ENCODE peak calls at places on chromosome 16, in five cellular contexts. X, H, D, C and L are unnamed samples.

GRCh38 chr16:47358816-47359215 is 102.0 kb downstream of the ITFG1 start:
- DNase-seq in X (no peak), H (no peak), D (peak), C (no peak), L (no peak)

GRCh38 chr16:81457326-81458133 is 12.9 kb downstream of the CMIP start:
- DNase-seq in X (no peak), H (peak), D (peak), C (no peak), L (no peak)

GRCh38 chr16:66523861-66524354 is 26.0 kb downstream of the TK2 start:
- DNase-seq in X (no peak), H (no peak), D (no peak), C (no peak), L (no peak)

GRCh38 chr16:27687605-27688004 is 137.7 kb downstream of the KATNIP start:
- DNase-seq in X (no peak), H (no peak), D (no peak), C (no peak), L (no peak)

GRCh38 chr16:88454315-88455057 is 1.4 kb downstream of the ZFPM1 start:
- DNase-seq in X (no peak), H (no peak), D (no peak), C (peak), L (no peak)

GRCh38 chr16:85570213-85570734 is 42.8 kb upstream of the GSE1 start:
- DNase-seq in X (no peak), H (no peak), D (peak), C (no peak), L (no peak)

GRCh38 chr16:62752837-62753236 is 716.6 kb upstream of the CDH8 start:
- DNase-seq in X (no peak), H (no peak), D (no peak), C (no peak), L (no peak)

GRCh38 chr16:24925163-24925562 is 79.4 kb downstream of the SLC5A11 start:
- DNase-seq in X (no peak), H (no peak), D (no peak), C (no peak), L (no peak)

GRCh38 chr16:88560722-88561484 is 9.3 kb upstream of the ZC3H18 start:
- DNase-seq in X (no peak), H (peak), D (no peak), C (no peak), L (no peak)

GRCh38 chr16:85089485-85089884 is 22.8 kb downstream of the CIBAR2 start:
- DNase-seq in X (no peak), H (no peak), D (no peak), C (peak), L (no peak)

GRCh38 chr16:24858219-24859041 is 12.7 kb downstream of the SLC5A11 start:
- DNase-seq in X (no peak), H (peak), D (no peak), C (no peak), L (no peak)

GRCh38 chr16:73390936-73391335 is 343.0 kb upstream of the ZFHX3 start:
- DNase-seq in X (no peak), H (no peak), D (no peak), C (no peak), L (no peak)

GRCh38 chr16:577796-578195 is 8.0 kb downstream of the PIGQ start:
- DNase-seq in X (no peak), H (no peak), D (no peak), C (no peak), L (no peak)

GRCh38 chr16:84036982-84037425 is 5.6 kb downstream of the SLC38A8 start:
- DNase-seq in X (no peak), H (no peak), D (no peak), C (no peak), L (no peak)

GRCh38 chr16:23174622-23175021 is 7.9 kb upstream of the SCNN1G start:
- DNase-seq in X (no peak), H (no peak), D (no peak), C (no peak), L (no peak)

GRCh38 chr16:4015275-4015990 is 100.8 kb downstream of the ADCY9 start:
- DNase-seq in X (no peak), H (peak), D (no peak), C (no peak), L (no peak)
- TF ChIP-seq REST in X (no peak), H (no peak), D (no peak), C (no peak), L (no peak)

DNA sequence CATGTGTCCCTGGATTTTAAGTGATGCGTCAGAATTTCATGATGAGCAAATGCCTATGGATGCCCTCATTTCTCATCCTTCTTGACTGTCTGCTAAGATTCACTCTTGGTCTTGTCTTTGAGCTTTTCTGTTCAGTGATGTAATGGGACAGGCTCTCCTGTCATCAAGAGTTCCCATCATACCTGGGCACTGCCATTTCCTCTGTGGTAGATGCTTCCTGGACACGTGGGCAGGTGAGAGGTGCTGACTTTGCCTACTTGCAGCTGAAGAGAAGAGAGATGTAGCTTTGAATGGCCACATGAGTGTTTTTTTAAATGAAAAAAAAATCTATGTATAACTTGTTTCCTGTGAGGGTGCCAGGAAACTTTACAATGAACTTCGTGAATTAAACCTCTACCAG is 557.7 kb downstream of the MAF start:
- DNase-seq in X (no peak), H (no peak), D (no peak), C (no peak), L (no peak)
- TF ChIP-seq SIN3A in X (no peak), H (no peak), D (no peak), C (no peak), L (no peak)

GRCh38 chr16:30947533-30948086 is 1.3 kb upstream of the ORAI3 start:
- DNase-seq in X (no peak), H (no peak), D (no peak), C (no peak), L (no peak)

GRCh38 chr16:30948087-30948955 is 547 bp upstream of the ORAI3 start:
- DNase-seq in X (no peak), H (peak), D (peak), C (peak), L (no peak)

GRCh38 chr16:30948956-30949654 is at the start of gene ORAI3:
- DNase-seq in X (no peak), H (peak), D (no peak), C (peak), L (no peak)

GRCh38 chr16:30944352-30944751 is 4.5 kb upstream of the ORAI3 start:
- DNase-seq in X (no peak), H (no peak), D (no peak), C (no peak), L (no peak)

DNA sequence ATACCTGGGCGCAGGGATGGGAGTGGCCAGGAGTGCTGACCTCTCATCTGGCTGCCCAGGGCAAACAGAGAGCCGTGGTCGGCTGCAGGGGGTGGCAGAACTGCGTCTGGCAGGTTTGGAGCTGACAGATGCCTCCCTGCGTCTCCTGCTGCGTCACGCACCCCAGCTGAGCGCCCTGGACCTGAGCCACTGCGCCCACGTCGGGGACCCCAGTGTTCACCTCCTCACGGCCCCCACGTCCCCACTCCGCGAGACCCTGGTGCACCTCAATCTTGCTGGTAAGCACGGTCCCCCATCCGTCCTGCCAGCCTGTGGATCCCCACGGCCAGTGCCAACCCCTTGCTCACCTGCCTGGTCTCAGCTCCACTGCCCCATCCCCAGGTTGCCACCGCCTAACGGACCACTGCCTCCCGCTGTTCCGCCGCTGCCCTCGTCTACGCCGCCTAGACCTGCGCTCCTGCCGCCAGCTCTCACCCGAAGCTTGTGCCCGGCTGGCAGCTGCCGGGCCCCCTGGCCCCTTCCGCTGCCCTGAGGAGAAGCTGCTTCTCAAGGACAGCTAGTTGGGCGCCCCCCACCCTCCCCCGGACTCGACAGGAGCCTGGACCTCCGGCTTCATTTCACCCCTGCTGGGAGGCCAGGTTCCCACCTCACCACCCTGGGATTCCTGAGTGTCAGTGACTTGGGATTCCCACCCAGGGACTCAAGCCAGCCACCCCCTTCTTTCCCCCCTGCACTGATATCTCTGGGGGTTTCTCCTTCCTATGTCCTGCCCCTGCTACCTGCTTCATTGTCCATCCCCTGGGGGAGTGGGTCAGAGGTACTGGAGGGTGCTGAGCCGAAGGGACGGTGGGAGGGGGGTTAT is 2.0 kb upstream of the ORAI3 start:
- DNase-seq in X (no peak), H (no peak), D (no peak), C (no peak), L (no peak)
- TF ChIP-seq REST in X (no peak), H (no peak), D (no peak), C (no peak), L (no peak)

GRCh38 chr16:55052335-55053070 is 121.8 kb downstream of the IRX5 start:
- DNase-seq in X (no peak), H (no peak), D (no peak), C (no peak), L (no peak)

GRCh38 chr16:55048745-55049144 is 118.1 kb downstream of the IRX5 start:
- DNase-seq in X (no peak), H (no peak), D (no peak), C (no peak), L (no peak)

GRCh38 chr16:55053071-55053415 is 122.4 kb downstream of the IRX5 start:
- DNase-seq in X (no peak), H (no peak), D (no peak), C (no peak), L (no peak)

GRCh38 chr16:55047903-55048497 is 117.3 kb downstream of the IRX5 start:
- DNase-seq in X (no peak), H (no peak), D (no peak), C (no peak), L (no peak)

DNA sequence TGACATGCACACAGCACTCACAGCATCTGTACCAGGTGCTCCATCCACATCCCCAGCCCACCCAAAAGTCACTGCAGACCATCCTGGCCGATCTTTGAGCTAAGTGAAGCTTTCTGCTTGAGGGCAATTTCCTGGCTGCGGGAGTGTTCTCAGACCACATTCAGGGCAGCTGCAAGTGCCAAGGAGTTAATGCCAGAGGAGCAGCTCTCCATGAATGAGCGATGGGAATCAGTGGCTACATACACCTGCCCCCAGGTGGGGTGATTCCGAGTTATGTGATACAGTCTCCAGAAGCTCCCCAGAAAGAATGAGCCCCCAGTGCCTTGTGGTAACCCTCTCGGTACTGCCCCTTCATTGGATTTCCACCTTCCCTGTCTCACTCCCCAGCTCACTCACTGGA is 120.9 kb downstream of the IRX5 start:
- DNase-seq in X (no peak), H (no peak), D (no peak), C (no peak), L (no peak)
- TF ChIP-seq SIN3A in X (no peak), H (no peak), D (no peak), C (no peak), L (no peak)

GRCh38 chr16:78274771-78275170 is 175.3 kb downstream of the WWOX start:
- DNase-seq in X (no peak), H (no peak), D (no peak), C (no peak), L (no peak)
- TF ChIP-seq REST in X (no peak), H (no peak), D (no peak), C (no peak), L (no peak)

GRCh38 chr16:3094289-3095027 is 4.6 kb downstream of the ZSCAN10 start:
- DNase-seq in X (no peak), H (peak), D (peak), C (peak), L (no peak)
- TF ChIP-seq SIN3A in X (no peak), H (no peak), D (no peak), C (no peak), L (no peak)

DNA sequence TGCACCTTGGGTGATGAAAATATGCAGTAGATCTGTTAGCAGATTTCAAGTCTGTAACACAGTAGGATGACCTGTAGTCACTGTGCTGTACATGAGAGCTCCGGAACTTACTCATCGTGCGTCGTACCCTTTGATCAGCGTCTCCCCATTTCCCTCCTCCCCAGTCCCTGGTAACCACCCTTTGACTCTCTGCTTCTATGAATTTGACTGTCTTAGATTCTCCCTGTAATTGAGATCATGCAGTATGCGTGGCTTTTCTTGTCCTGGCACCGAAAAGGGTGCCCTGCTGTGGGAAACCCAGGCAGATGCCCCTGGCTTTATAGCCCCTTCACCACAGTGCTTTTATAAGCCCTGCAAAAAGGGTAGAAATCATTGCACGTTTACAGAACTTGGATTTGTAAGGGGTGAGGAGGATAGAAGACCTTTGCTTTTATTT is 20.5 kb downstream of the CLEC16A start:
- DNase-seq in X (peak), H (no peak), D (no peak), C (no peak), L (no peak)
- TF ChIP-seq REST in X (no peak), H (no peak), D (no peak), C (no peak), L (no peak)

GRCh38 chr16:1959269-1960039 is at the start of gene NDUFB10:
- DNase-seq in X (peak), H (peak), D (peak), C (peak), L (no peak)

GRCh38 chr16:1961651-1962067 is 2.3 kb downstream of the NDUFB10 start:
- DNase-seq in X (no peak), H (no peak), D (no peak), C (no peak), L (no peak)

GRCh38 chr16:1964046-1964505 is 550 bp downstream of the RPS2 start:
- DNase-seq in X (no peak), H (no peak), D (no peak), C (no peak), L (no peak)

GRCh38 chr16:1958715-1959268 is 546 bp upstream of the NDUFB10 start:
- DNase-seq in X (no peak), H (no peak), D (no peak), C (no peak), L (no peak)

DNA sequence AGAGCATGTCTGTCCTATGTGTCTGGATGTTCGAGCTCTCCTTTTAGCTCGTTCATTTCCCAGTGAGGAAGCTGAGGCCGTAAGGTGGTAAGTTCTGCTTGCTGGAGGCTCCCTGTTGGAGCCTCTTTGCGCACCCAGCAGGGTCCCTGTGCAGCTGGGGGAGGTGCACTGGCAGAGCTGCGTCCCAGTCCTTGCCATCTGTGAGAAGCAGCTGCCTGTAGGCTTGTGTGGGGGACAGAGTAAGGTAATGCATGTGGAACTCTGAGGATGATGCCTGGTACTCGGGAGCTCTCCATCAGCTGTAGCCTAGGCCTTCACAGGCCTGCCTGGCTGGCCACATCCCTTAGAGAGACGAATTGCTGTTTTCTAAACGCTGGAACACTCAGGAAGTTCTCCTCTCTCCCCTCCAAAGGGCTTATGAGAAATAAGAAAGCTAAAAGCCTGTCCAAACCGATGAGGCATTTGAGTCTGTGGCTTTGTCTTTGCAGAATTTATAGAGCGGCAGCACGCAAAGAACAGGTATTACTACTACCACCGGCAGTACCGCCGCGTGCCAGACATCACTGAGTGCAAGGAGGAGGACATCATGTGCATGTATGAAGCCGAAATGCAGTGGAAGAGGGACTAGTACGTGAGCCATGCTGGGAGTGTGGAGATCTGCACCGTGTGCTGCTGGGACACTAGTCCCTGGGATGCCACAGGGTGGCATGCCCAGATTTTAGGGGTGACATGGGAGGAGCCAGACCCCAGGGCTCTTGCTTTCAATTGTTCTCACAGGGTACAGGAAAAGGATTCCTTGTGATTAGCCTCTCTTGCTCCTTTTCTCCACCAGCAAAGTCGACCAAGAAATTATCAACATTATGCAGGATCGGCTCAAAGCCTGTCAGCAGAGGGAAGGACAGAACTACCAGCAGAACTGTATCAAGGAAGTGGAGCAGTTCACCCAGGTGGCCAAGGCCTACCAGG is 1.6 kb downstream of the NDUFB10 start:
- DNase-seq in X (no peak), H (no peak), D (peak), C (no peak), L (no peak)
- TF ChIP-seq SIN3A in X (no peak), H (peak), D (no peak), C (peak), L (peak)

DNA sequence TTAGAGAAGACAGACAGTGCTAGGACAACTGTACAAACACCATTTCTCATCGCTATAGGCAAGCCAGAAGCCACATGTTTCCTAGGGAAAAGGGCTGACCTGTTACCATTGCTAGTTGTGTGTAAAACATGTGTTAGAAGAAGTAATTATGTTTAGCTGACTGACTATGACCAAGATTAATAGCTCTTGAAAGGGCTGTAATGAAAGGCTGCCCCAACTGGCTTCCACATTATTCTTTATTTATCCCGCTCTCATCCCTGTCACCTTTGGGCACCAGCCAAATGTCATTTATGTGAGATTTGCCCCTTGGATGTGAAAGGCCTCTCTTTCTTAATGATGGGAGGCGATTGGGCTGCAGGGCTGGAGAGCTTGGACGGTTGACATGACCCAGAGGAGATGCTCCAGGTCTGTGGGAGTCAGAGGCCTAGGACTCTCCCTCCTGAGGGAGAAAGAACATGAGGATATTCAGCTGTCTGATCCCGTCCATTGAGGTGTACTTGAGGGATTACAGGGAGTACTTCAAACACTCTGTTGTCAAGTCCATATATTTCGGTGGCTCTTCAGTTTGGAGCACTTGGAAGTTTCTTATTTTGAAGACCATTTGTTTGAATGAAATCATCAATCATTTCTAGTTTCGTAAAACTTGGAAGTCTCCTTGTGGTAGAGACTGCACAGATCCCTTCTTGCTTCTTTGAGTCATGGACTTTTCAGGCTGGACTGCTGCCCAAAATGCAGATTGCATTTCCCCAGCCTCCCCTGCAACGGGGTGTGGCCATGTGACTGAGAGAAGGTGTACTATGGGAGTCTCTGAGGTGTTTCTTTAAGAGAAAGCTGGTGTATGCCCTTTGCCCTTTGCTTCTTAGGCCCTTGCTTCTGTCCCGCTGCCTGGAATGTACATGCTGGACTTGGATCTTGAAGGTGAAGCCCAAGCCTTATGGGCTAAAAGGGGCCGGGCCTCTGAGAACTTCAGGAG is 51.3 kb downstream of the FTO start:
- DNase-seq in X (no peak), H (peak), D (no peak), C (no peak), L (no peak)
- TF ChIP-seq REST in X (no peak), H (no peak), D (no peak), C (no peak), L (no peak)

GRCh38 chr16:21526923-21527807 is 72.2 kb upstream of the METTL9 start:
- DNase-seq in X (no peak), H (peak), D (no peak), C (peak), L (no peak)
- TF ChIP-seq SIN3A in X (no peak), H (no peak), D (no peak), C (no peak), L (no peak)